ENCODE peak calls at places on chromosomes 2 and 18, in ten cellular contexts. One of them, this sample, is unnamed.

GRCh38 chr18:43539862-43540261 is 262.6 kb upstream of the SYT4 start:
- DNase-seq in heart right ventricle: no peak
- DNase-seq in activated CD4-positive, alpha-beta T cell treated with anti-CD3 and anti-CD28 coated beads for 48 hours: no peak
- DNase-seq in stimulated activated CD4-positive, alpha-beta T cell treated with anti-CD3 and anti-CD28 coated beads, Interleukin-12 subunit alpha, Interleukin-12 subunit beta, amount 100 ng/mL, for 48 hours: no peak
- DNase-seq in CD8-positive, alpha-beta memory T cell: no peak
- DNase-seq in COR-L47: no peak
- DNase-seq in HFF-Myc: no peak
- DNase-seq in SW 1271: no peak
- DNase-seq in GM03348: peak
- DNase-seq in activated T-cell treated with anti-CD3 and anti-CD28 coated beads for 1 hour: no peak
- DNase-seq in this sample: no peak

GRCh38 chr18:79519751-79520472 is 124.2 kb downstream of the NFATC1 start:
- DNase-seq in activated T-cell treated with anti-CD3 and anti-CD28 coated beads for 1 hour: no peak
- DNase-seq in COR-L47: no peak
- DNase-seq in GM03348: no peak
- DNase-seq in activated CD4-positive, alpha-beta T cell treated with anti-CD3 and anti-CD28 coated beads for 48 hours: peak
- DNase-seq in CD8-positive, alpha-beta memory T cell: no peak
- DNase-seq in stimulated activated CD4-positive, alpha-beta T cell treated with anti-CD3 and anti-CD28 coated beads, Interleukin-12 subunit alpha, Interleukin-12 subunit beta, amount 100 ng/mL, for 48 hours: peak
- DNase-seq in heart right ventricle: peak
- DNase-seq in HFF-Myc: no peak
- DNase-seq in SW 1271: no peak
- DNase-seq in this sample: no peak

GRCh38 chr18:6866552-6866951 is 137.0 kb downstream of the ARHGAP28 start:
- DNase-seq in activated CD4-positive, alpha-beta T cell treated with anti-CD3 and anti-CD28 coated beads for 48 hours: no peak
- DNase-seq in stimulated activated CD4-positive, alpha-beta T cell treated with anti-CD3 and anti-CD28 coated beads, Interleukin-12 subunit alpha, Interleukin-12 subunit beta, amount 100 ng/mL, for 48 hours: no peak
- DNase-seq in HFF-Myc: no peak
- DNase-seq in COR-L47: peak
- DNase-seq in SW 1271: no peak
- DNase-seq in heart right ventricle: no peak
- DNase-seq in activated T-cell treated with anti-CD3 and anti-CD28 coated beads for 1 hour: no peak
- DNase-seq in CD8-positive, alpha-beta memory T cell: no peak
- DNase-seq in GM03348: no peak
- DNase-seq in this sample: no peak

GRCh38 chr18:2547477-2548087 is 23.7 kb downstream of the METTL4 start:
- DNase-seq in SW 1271: peak
- DNase-seq in HFF-Myc: peak
- DNase-seq in CD8-positive, alpha-beta memory T cell: no peak
- DNase-seq in GM03348: peak
- DNase-seq in COR-L47: peak
- DNase-seq in heart right ventricle: no peak
- DNase-seq in activated T-cell treated with anti-CD3 and anti-CD28 coated beads for 1 hour: no peak
- DNase-seq in stimulated activated CD4-positive, alpha-beta T cell treated with anti-CD3 and anti-CD28 coated beads, Interleukin-12 subunit alpha, Interleukin-12 subunit beta, amount 100 ng/mL, for 48 hours: no peak
- DNase-seq in activated CD4-positive, alpha-beta T cell treated with anti-CD3 and anti-CD28 coated beads for 48 hours: no peak
- DNase-seq in this sample: no peak

GRCh38 chr2:19569300-19569791 is 210.9 kb upstream of the OSR1 start:
- DNase-seq in HFF-Myc: no peak
- DNase-seq in CD8-positive, alpha-beta memory T cell: no peak
- DNase-seq in activated CD4-positive, alpha-beta T cell treated with anti-CD3 and anti-CD28 coated beads for 48 hours: no peak
- DNase-seq in stimulated activated CD4-positive, alpha-beta T cell treated with anti-CD3 and anti-CD28 coated beads, Interleukin-12 subunit alpha, Interleukin-12 subunit beta, amount 100 ng/mL, for 48 hours: no peak
- DNase-seq in COR-L47: no peak
- DNase-seq in activated T-cell treated with anti-CD3 and anti-CD28 coated beads for 1 hour: no peak
- DNase-seq in SW 1271: no peak
- DNase-seq in GM03348: no peak
- DNase-seq in heart right ventricle: no peak
- DNase-seq in this sample: no peak

GRCh38 chr2:24907106-24907505 is 12.9 kb downstream of the ADCY3 start:
- DNase-seq in HFF-Myc: no peak
- DNase-seq in stimulated activated CD4-positive, alpha-beta T cell treated with anti-CD3 and anti-CD28 coated beads, Interleukin-12 subunit alpha, Interleukin-12 subunit beta, amount 100 ng/mL, for 48 hours: no peak
- DNase-seq in activated T-cell treated with anti-CD3 and anti-CD28 coated beads for 1 hour: no peak
- DNase-seq in GM03348: peak
- DNase-seq in activated CD4-positive, alpha-beta T cell treated with anti-CD3 and anti-CD28 coated beads for 48 hours: no peak
- DNase-seq in SW 1271: no peak
- DNase-seq in CD8-positive, alpha-beta memory T cell: no peak
- DNase-seq in COR-L47: no peak
- DNase-seq in heart right ventricle: no peak
- DNase-seq in this sample: no peak

GRCh38 chr2:76642122-76642521 is 880.1 kb downstream of the LRRTM4 start:
- DNase-seq in COR-L47: no peak
- DNase-seq in activated CD4-positive, alpha-beta T cell treated with anti-CD3 and anti-CD28 coated beads for 48 hours: no peak
- DNase-seq in GM03348: no peak
- DNase-seq in stimulated activated CD4-positive, alpha-beta T cell treated with anti-CD3 and anti-CD28 coated beads, Interleukin-12 subunit alpha, Interleukin-12 subunit beta, amount 100 ng/mL, for 48 hours: no peak
- DNase-seq in HFF-Myc: no peak
- DNase-seq in heart right ventricle: peak
- DNase-seq in activated T-cell treated with anti-CD3 and anti-CD28 coated beads for 1 hour: no peak
- DNase-seq in SW 1271: no peak
- DNase-seq in CD8-positive, alpha-beta memory T cell: no peak
- DNase-seq in this sample: no peak

GRCh38 chr2:224325941-224326340 is 76.0 kb downstream of the FAM124B start:
- DNase-seq in stimulated activated CD4-positive, alpha-beta T cell treated with anti-CD3 and anti-CD28 coated beads, Interleukin-12 subunit alpha, Interleukin-12 subunit beta, amount 100 ng/mL, for 48 hours: no peak
- DNase-seq in COR-L47: no peak
- DNase-seq in GM03348: no peak
- DNase-seq in SW 1271: no peak
- DNase-seq in activated T-cell treated with anti-CD3 and anti-CD28 coated beads for 1 hour: no peak
- DNase-seq in activated CD4-positive, alpha-beta T cell treated with anti-CD3 and anti-CD28 coated beads for 48 hours: no peak
- DNase-seq in heart right ventricle: no peak
- DNase-seq in CD8-positive, alpha-beta memory T cell: no peak
- DNase-seq in HFF-Myc: no peak
- DNase-seq in this sample: no peak

GRCh38 chr2:158753561-158754302 is 41.4 kb upstream of the DAPL1 start:
- DNase-seq in CD8-positive, alpha-beta memory T cell: no peak
- DNase-seq in HFF-Myc: peak
- DNase-seq in SW 1271: peak
- DNase-seq in GM03348: peak
- DNase-seq in COR-L47: peak
- DNase-seq in activated T-cell treated with anti-CD3 and anti-CD28 coated beads for 1 hour: no peak
- DNase-seq in activated CD4-positive, alpha-beta T cell treated with anti-CD3 and anti-CD28 coated beads for 48 hours: peak
- DNase-seq in heart right ventricle: peak
- DNase-seq in stimulated activated CD4-positive, alpha-beta T cell treated with anti-CD3 and anti-CD28 coated beads, Interleukin-12 subunit alpha, Interleukin-12 subunit beta, amount 100 ng/mL, for 48 hours: no peak
- DNase-seq in this sample: peak

GRCh38 chr2:99821039-99821438 is 321.4 kb downstream of the AFF3 start:
- DNase-seq in SW 1271: no peak
- DNase-seq in activated CD4-positive, alpha-beta T cell treated with anti-CD3 and anti-CD28 coated beads for 48 hours: no peak
- DNase-seq in HFF-Myc: no peak
- DNase-seq in CD8-positive, alpha-beta memory T cell: no peak
- DNase-seq in stimulated activated CD4-positive, alpha-beta T cell treated with anti-CD3 and anti-CD28 coated beads, Interleukin-12 subunit alpha, Interleukin-12 subunit beta, amount 100 ng/mL, for 48 hours: no peak
- DNase-seq in heart right ventricle: no peak
- DNase-seq in COR-L47: no peak
- DNase-seq in GM03348: no peak
- DNase-seq in activated T-cell treated with anti-CD3 and anti-CD28 coated beads for 1 hour: no peak
- DNase-seq in this sample: no peak

GRCh38 chr2:26925100-26925791 is 45.2 kb upstream of the MAPRE3 start:
- DNase-seq in GM03348: no peak
- DNase-seq in COR-L47: no peak
- DNase-seq in CD8-positive, alpha-beta memory T cell: no peak
- DNase-seq in activated CD4-positive, alpha-beta T cell treated with anti-CD3 and anti-CD28 coated beads for 48 hours: no peak
- DNase-seq in SW 1271: no peak
- DNase-seq in HFF-Myc: no peak
- DNase-seq in stimulated activated CD4-positive, alpha-beta T cell treated with anti-CD3 and anti-CD28 coated beads, Interleukin-12 subunit alpha, Interleukin-12 subunit beta, amount 100 ng/mL, for 48 hours: no peak
- DNase-seq in activated T-cell treated with anti-CD3 and anti-CD28 coated beads for 1 hour: no peak
- DNase-seq in heart right ventricle: no peak
- DNase-seq in this sample: no peak

GRCh38 chr2:111676423-111676822 is 207.6 kb downstream of the ANAPC1 start:
- DNase-seq in COR-L47: no peak
- DNase-seq in activated CD4-positive, alpha-beta T cell treated with anti-CD3 and anti-CD28 coated beads for 48 hours: no peak
- DNase-seq in heart right ventricle: no peak
- DNase-seq in CD8-positive, alpha-beta memory T cell: no peak
- DNase-seq in GM03348: no peak
- DNase-seq in activated T-cell treated with anti-CD3 and anti-CD28 coated beads for 1 hour: no peak
- DNase-seq in stimulated activated CD4-positive, alpha-beta T cell treated with anti-CD3 and anti-CD28 coated beads, Interleukin-12 subunit alpha, Interleukin-12 subunit beta, amount 100 ng/mL, for 48 hours: no peak
- DNase-seq in SW 1271: no peak
- DNase-seq in HFF-Myc: no peak
- DNase-seq in this sample: no peak

GRCh38 chr2:36425771-36426340 is 70.3 kb downstream of the CRIM1 start:
- DNase-seq in stimulated activated CD4-positive, alpha-beta T cell treated with anti-CD3 and anti-CD28 coated beads, Interleukin-12 subunit alpha, Interleukin-12 subunit beta, amount 100 ng/mL, for 48 hours: no peak
- DNase-seq in heart right ventricle: no peak
- DNase-seq in activated CD4-positive, alpha-beta T cell treated with anti-CD3 and anti-CD28 coated beads for 48 hours: no peak
- DNase-seq in HFF-Myc: no peak
- DNase-seq in COR-L47: no peak
- DNase-seq in SW 1271: no peak
- DNase-seq in GM03348: peak
- DNase-seq in CD8-positive, alpha-beta memory T cell: no peak
- DNase-seq in activated T-cell treated with anti-CD3 and anti-CD28 coated beads for 1 hour: no peak
- DNase-seq in this sample: no peak

GRCh38 chr2:28643911-28644334 is 107.7 kb upstream of the PPP1CB start:
- DNase-seq in CD8-positive, alpha-beta memory T cell: no peak
- DNase-seq in stimulated activated CD4-positive, alpha-beta T cell treated with anti-CD3 and anti-CD28 coated beads, Interleukin-12 subunit alpha, Interleukin-12 subunit beta, amount 100 ng/mL, for 48 hours: no peak
- DNase-seq in SW 1271: no peak
- DNase-seq in heart right ventricle: no peak
- DNase-seq in GM03348: peak
- DNase-seq in activated T-cell treated with anti-CD3 and anti-CD28 coated beads for 1 hour: no peak
- DNase-seq in HFF-Myc: no peak
- DNase-seq in COR-L47: no peak
- DNase-seq in activated CD4-positive, alpha-beta T cell treated with anti-CD3 and anti-CD28 coated beads for 48 hours: no peak
- DNase-seq in this sample: no peak

GRCh38 chr2:16406929-16407328 is 258.7 kb downstream of the CYRIA start:
- DNase-seq in activated CD4-positive, alpha-beta T cell treated with anti-CD3 and anti-CD28 coated beads for 48 hours: no peak
- DNase-seq in COR-L47: no peak
- DNase-seq in heart right ventricle: no peak
- DNase-seq in activated T-cell treated with anti-CD3 and anti-CD28 coated beads for 1 hour: no peak
- DNase-seq in HFF-Myc: no peak
- DNase-seq in CD8-positive, alpha-beta memory T cell: no peak
- DNase-seq in stimulated activated CD4-positive, alpha-beta T cell treated with anti-CD3 and anti-CD28 coated beads, Interleukin-12 subunit alpha, Interleukin-12 subunit beta, amount 100 ng/mL, for 48 hours: no peak
- DNase-seq in SW 1271: no peak
- DNase-seq in GM03348: no peak
- DNase-seq in this sample: no peak